ENCODE peak calls at places on chromosome 21, in nine cellular contexts. One of them, this sample, is unnamed.

GRCh38 chr21:16079830-16080229 is 350.0 kb downstream of the USP25 start:
- DNase-seq in psoas muscle: no peak
- DNase-seq in left ventricle myocardium inferior: no peak
- DNase-seq in left lung: no peak
- DNase-seq in astrocyte: peak; percentile 84
- DNase-seq in lung: no peak
- DNase-seq in IMR-90: peak; percentile 81
- DNase-seq in HepG2: peak; percentile 72
- DNase-seq in upper lobe of right lung: no peak
- DNase-seq in this sample: no peak

GRCh38 chr21:39648879-39649278 is 36.1 kb downstream of the B3GALT5 start:
- DNase-seq in left lung: no peak
- DNase-seq in lung: no peak
- DNase-seq in HepG2: no peak
- DNase-seq in left ventricle myocardium inferior: no peak
- DNase-seq in astrocyte: no peak
- DNase-seq in psoas muscle: no peak
- DNase-seq in upper lobe of right lung: peak; percentile 33
- DNase-seq in IMR-90: no peak
- DNase-seq in this sample: no peak

GRCh38 chr21:36718951-36719501 is 20.1 kb downstream of the SIM2 start:
- DNase-seq in HepG2: peak; percentile 53
- DNase-seq in psoas muscle: no peak
- DNase-seq in astrocyte: no peak
- DNase-seq in left ventricle myocardium inferior: no peak
- DNase-seq in lung: no peak
- DNase-seq in left lung: no peak
- DNase-seq in IMR-90: no peak
- DNase-seq in upper lobe of right lung: peak; percentile 53
- DNase-seq in this sample: no peak

GRCh38 chr21:28521932-28522826 is 470.5 kb downstream of the LTN1 start:
- DNase-seq in HepG2: no peak
- DNase-seq in upper lobe of right lung: no peak
- DNase-seq in left ventricle myocardium inferior: no peak
- DNase-seq in IMR-90: peak; percentile 79
- DNase-seq in astrocyte: no peak
- DNase-seq in left lung: no peak
- DNase-seq in lung: no peak
- DNase-seq in psoas muscle: no peak
- DNase-seq in this sample: no peak

GRCh38 chr21:16002872-16003466 is 273.2 kb downstream of the USP25 start:
- DNase-seq in upper lobe of right lung: no peak
- DNase-seq in HepG2: no peak
- DNase-seq in lung: no peak
- DNase-seq in psoas muscle: no peak
- DNase-seq in IMR-90: peak; percentile 51
- DNase-seq in left lung: no peak
- DNase-seq in astrocyte: no peak
- DNase-seq in left ventricle myocardium inferior: no peak
- DNase-seq in this sample: no peak

GRCh38 chr21:16455978-16456377 is 726.2 kb downstream of the USP25 start:
- DNase-seq in left ventricle myocardium inferior: no peak
- DNase-seq in psoas muscle: no peak
- DNase-seq in lung: no peak
- DNase-seq in astrocyte: peak; percentile 87
- DNase-seq in HepG2: no peak
- DNase-seq in IMR-90: no peak
- DNase-seq in upper lobe of right lung: no peak
- DNase-seq in left lung: no peak
- DNase-seq in this sample: no peak

GRCh38 chr21:17915976-17916375 is 96.8 kb upstream of the C21orf91 start:
- DNase-seq in IMR-90: no peak
- DNase-seq in psoas muscle: no peak
- DNase-seq in HepG2: no peak
- DNase-seq in lung: no peak
- DNase-seq in left ventricle myocardium inferior: no peak
- DNase-seq in left lung: no peak
- DNase-seq in astrocyte: no peak
- DNase-seq in upper lobe of right lung: no peak
- DNase-seq in this sample: no peak

GRCh38 chr21:42466700-42467612 is 29.1 kb downstream of the RSPH1 start:
- DNase-seq in psoas muscle: no peak
- DNase-seq in lung: no peak
- DNase-seq in IMR-90: peak; percentile 7
- DNase-seq in left lung: no peak
- DNase-seq in left ventricle myocardium inferior: no peak
- DNase-seq in upper lobe of right lung: no peak
- DNase-seq in astrocyte: peak; percentile 39
- DNase-seq in HepG2: peak; percentile 6
- DNase-seq in this sample: no peak

GRCh38 chr21:22885079-22885478 is 1886.9 kb downstream of the NCAM2 start:
- DNase-seq in left ventricle myocardium inferior: no peak
- DNase-seq in lung: no peak
- DNase-seq in left lung: no peak
- DNase-seq in HepG2: no peak
- DNase-seq in IMR-90: no peak
- DNase-seq in astrocyte: no peak
- DNase-seq in upper lobe of right lung: no peak
- DNase-seq in psoas muscle: no peak
- DNase-seq in this sample: no peak

GRCh38 chr21:28767523-28767922 is 225.2 kb downstream of the LTN1 start:
- DNase-seq in upper lobe of right lung: no peak
- DNase-seq in left lung: no peak
- DNase-seq in HepG2: no peak
- DNase-seq in psoas muscle: no peak
- DNase-seq in left ventricle myocardium inferior: no peak
- DNase-seq in astrocyte: no peak
- DNase-seq in lung: no peak
- DNase-seq in IMR-90: no peak
- DNase-seq in this sample: no peak

GRCh38 chr21:39313042-39313456 is 383 bp downstream of the BRWD1 start:
- DNase-seq in HepG2: no peak
- DNase-seq in upper lobe of right lung: no peak
- DNase-seq in astrocyte: no peak
- DNase-seq in left ventricle myocardium inferior: no peak
- DNase-seq in psoas muscle: peak; percentile 41
- DNase-seq in IMR-90: no peak
- DNase-seq in left lung: peak; percentile 87
- DNase-seq in lung: peak; percentile 34
- DNase-seq in this sample: no peak

GRCh38 chr21:15437873-15438272 is 291.9 kb upstream of the USP25 start:
- DNase-seq in astrocyte: peak; percentile 91
- DNase-seq in HepG2: no peak
- DNase-seq in IMR-90: no peak
- DNase-seq in lung: no peak
- DNase-seq in psoas muscle: no peak
- DNase-seq in upper lobe of right lung: no peak
- DNase-seq in left ventricle myocardium inferior: no peak
- DNase-seq in left lung: no peak
- DNase-seq in this sample: no peak

GRCh38 chr21:17003763-17004373 is 509.0 kb upstream of the CXADR start:
- DNase-seq in HepG2: no peak
- DNase-seq in upper lobe of right lung: no peak
- DNase-seq in IMR-90: peak; percentile 3
- DNase-seq in left ventricle myocardium inferior: no peak
- DNase-seq in left lung: no peak
- DNase-seq in astrocyte: peak; percentile 73
- DNase-seq in lung: no peak
- DNase-seq in psoas muscle: no peak
- DNase-seq in this sample: no peak

GRCh38 chr21:45408271-45408791 is 3.4 kb downstream of the COL18A1 start:
- DNase-seq in HepG2: no peak
- DNase-seq in IMR-90: no peak
- DNase-seq in left lung: peak; percentile 51
- DNase-seq in psoas muscle: peak; percentile 13
- DNase-seq in left ventricle myocardium inferior: peak; percentile 13
- DNase-seq in upper lobe of right lung: no peak
- DNase-seq in astrocyte: no peak
- DNase-seq in lung: no peak
- DNase-seq in this sample: no peak

GRCh38 chr21:45405819-45406762 is 1.1 kb downstream of the COL18A1 start:
- DNase-seq in left ventricle myocardium inferior: peak; percentile 30
- DNase-seq in IMR-90: peak; percentile 44
- DNase-seq in upper lobe of right lung: no peak
- DNase-seq in left lung: peak; percentile 77
- DNase-seq in psoas muscle: peak; percentile 38
- DNase-seq in HepG2: peak; percentile 45
- DNase-seq in lung: no peak
- DNase-seq in astrocyte: peak; percentile 55
- DNase-seq in this sample: no peak

GRCh38 chr21:45406801-45407628 is 2.0 kb downstream of the COL18A1 start:
- DNase-seq in left lung: peak; percentile 62
- DNase-seq in upper lobe of right lung: no peak
- DNase-seq in left ventricle myocardium inferior: peak; percentile 14
- DNase-seq in HepG2: peak; percentile 51
- DNase-seq in IMR-90: no peak
- DNase-seq in astrocyte: no peak
- DNase-seq in psoas muscle: peak; percentile 30
- DNase-seq in lung: no peak
- DNase-seq in this sample: no peak

GRCh38 chr21:45408811-45409261 is 3.9 kb downstream of the COL18A1 start:
- DNase-seq in lung: no peak
- DNase-seq in psoas muscle: peak; percentile 11
- DNase-seq in left lung: peak; percentile 63
- DNase-seq in HepG2: no peak
- DNase-seq in IMR-90: no peak
- DNase-seq in left ventricle myocardium inferior: peak; percentile 35
- DNase-seq in astrocyte: no peak
- DNase-seq in upper lobe of right lung: no peak
- DNase-seq in this sample: no peak

DNA sequence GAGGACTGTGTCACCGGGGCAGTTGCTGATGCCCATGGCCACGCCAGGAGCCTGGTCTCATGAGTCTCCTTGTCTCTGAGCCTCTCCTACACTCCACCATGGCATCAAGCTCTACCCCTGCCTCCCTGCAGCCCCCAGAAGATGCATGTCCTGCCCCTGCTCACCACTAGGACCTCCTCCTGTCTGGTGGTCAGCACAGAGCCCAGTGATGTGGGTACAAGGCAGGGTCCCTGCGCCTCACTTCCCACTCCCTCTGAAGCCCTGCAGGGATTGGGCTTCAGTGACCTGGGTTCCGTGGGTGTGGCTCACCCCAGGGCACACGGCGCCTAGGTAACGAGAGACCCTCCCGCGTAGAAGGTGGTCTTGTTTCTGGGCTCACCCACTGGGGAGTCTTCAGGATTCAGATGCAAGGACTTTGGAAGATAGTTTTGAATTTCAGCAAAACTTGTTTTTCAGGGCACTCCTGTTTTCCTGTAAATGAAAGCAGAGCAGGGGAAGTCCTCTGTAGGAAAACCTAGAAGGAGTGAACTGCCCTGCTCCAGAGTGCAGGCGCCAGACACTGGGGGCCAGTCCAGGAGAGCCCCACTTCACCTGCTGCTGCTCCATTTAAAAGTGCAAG is 2.8 kb downstream of the COL18A1 start:
- DNase-seq in left lung: peak; percentile 43
- DNase-seq in left ventricle myocardium inferior: peak; percentile 15
- DNase-seq in astrocyte: no peak
- DNase-seq in HepG2: no peak
- DNase-seq in IMR-90: no peak
- DNase-seq in lung: no peak
- DNase-seq in upper lobe of right lung: no peak
- DNase-seq in psoas muscle: peak; percentile 11
- DNase-seq in this sample: no peak
- H3K4me1 ChIP-seq in left lung: peaks cover 5% of the 10 kb centered on the region
- H3K4me1 ChIP-seq in left ventricle myocardium inferior: peaks cover 80% of the 10 kb centered on the region
- H3K4me1 ChIP-seq in astrocyte: peaks cover 42% of the 10 kb centered on the region
- H3K4me1 ChIP-seq in HepG2: peaks cover 74% of the 10 kb centered on the region
- H3K4me1 ChIP-seq in IMR-90: peaks cover 25% of the 10 kb centered on the region
- H3K4me1 ChIP-seq in lung: peaks cover 7% of the 10 kb centered on the region
- H3K4me1 ChIP-seq in upper lobe of right lung: peaks cover 18% of the 10 kb centered on the region
- H3K4me1 ChIP-seq in psoas muscle: peaks cover 18% of the 10 kb centered on the region
- H3K4me1 ChIP-seq in this sample: peaks cover 8% of the 10 kb centered on the region

GRCh38 chr21:37737996-37738395 is 178.3 kb downstream of the KCNJ6 start:
- DNase-seq in astrocyte: no peak
- DNase-seq in IMR-90: no peak
- DNase-seq in upper lobe of right lung: no peak
- DNase-seq in left ventricle myocardium inferior: no peak
- DNase-seq in lung: no peak
- DNase-seq in psoas muscle: no peak
- DNase-seq in left lung: no peak
- DNase-seq in HepG2: no peak
- DNase-seq in this sample: no peak
- TF ChIP-seq CTCF in astrocyte: no peak
- TF ChIP-seq CTCF in IMR-90: no peak
- TF ChIP-seq CTCF in upper lobe of right lung: no peak
- TF ChIP-seq CTCF in left ventricle myocardium inferior: no peak
- TF ChIP-seq CTCF in lung: no peak
- TF ChIP-seq CTCF in psoas muscle: no peak
- TF ChIP-seq CTCF in left lung: no peak
- TF ChIP-seq CTCF in HepG2: no peak
- TF ChIP-seq CTCF in this sample: no peak

GRCh38 chr21:34526236-34526617 is 14.2 kb upstream of the KCNE1 start:
- DNase-seq in lung: no peak
- DNase-seq in IMR-90: no peak
- DNase-seq in left lung: no peak
- DNase-seq in left ventricle myocardium inferior: no peak
- DNase-seq in HepG2: no peak
- DNase-seq in psoas muscle: no peak
- DNase-seq in upper lobe of right lung: no peak
- DNase-seq in astrocyte: no peak
- DNase-seq in this sample: no peak

GRCh38 chr21:34528131-34528561 is 16.1 kb upstream of the KCNE1 start:
- DNase-seq in lung: no peak
- DNase-seq in upper lobe of right lung: no peak
- DNase-seq in left ventricle myocardium inferior: no peak
- DNase-seq in IMR-90: peak; percentile 51
- DNase-seq in HepG2: no peak
- DNase-seq in left lung: no peak
- DNase-seq in astrocyte: peak; percentile 75
- DNase-seq in psoas muscle: no peak
- DNase-seq in this sample: no peak

GRCh38 chr21:34530264-34530663 is 18.3 kb upstream of the KCNE1 start:
- DNase-seq in astrocyte: peak; percentile 90
- DNase-seq in left ventricle myocardium inferior: no peak
- DNase-seq in lung: no peak
- DNase-seq in upper lobe of right lung: no peak
- DNase-seq in psoas muscle: no peak
- DNase-seq in left lung: no peak
- DNase-seq in HepG2: no peak
- DNase-seq in IMR-90: peak; percentile 86
- DNase-seq in this sample: no peak

GRCh38 chr21:34524671-34525601 is 12.9 kb upstream of the KCNE1 start:
- DNase-seq in upper lobe of right lung: no peak
- DNase-seq in left lung: no peak
- DNase-seq in left ventricle myocardium inferior: no peak
- DNase-seq in astrocyte: peak; percentile 81
- DNase-seq in psoas muscle: no peak
- DNase-seq in IMR-90: peak; percentile 84
- DNase-seq in HepG2: no peak
- DNase-seq in lung: no peak
- DNase-seq in this sample: no peak

GRCh38 chr21:34526618-34527290 is 14.7 kb upstream of the KCNE1 start:
- DNase-seq in psoas muscle: peak; percentile 67
- DNase-seq in left lung: no peak
- DNase-seq in upper lobe of right lung: no peak
- DNase-seq in HepG2: peak; percentile 96
- DNase-seq in left ventricle myocardium inferior: peak; percentile 72
- DNase-seq in lung: peak; percentile 78
- DNase-seq in astrocyte: peak; percentile 100
- DNase-seq in IMR-90: peak; percentile 100
- DNase-seq in this sample: no peak
- H3K4me3 ChIP-seq in psoas muscle: peak overlapping the region; percentile 55
- H3K4me3 ChIP-seq in left lung: peak overlapping the region; percentile 39
- H3K4me3 ChIP-seq in upper lobe of right lung: peak overlapping the region; percentile 56
- H3K4me3 ChIP-seq in HepG2: peak overlapping the region; percentile 65
- H3K4me3 ChIP-seq in left ventricle myocardium inferior: peak overlapping the region; percentile 62
- H3K4me3 ChIP-seq in lung: peak overlapping the region; percentile 22
- H3K4me3 ChIP-seq in astrocyte: peak overlapping the region; percentile 84
- H3K4me3 ChIP-seq in IMR-90: peak overlapping the region; percentile 57
- H3K4me3 ChIP-seq in this sample: no peak overlapping the region

GRCh38 chr21:27363719-27364479 is 397.0 kb upstream of the ADAMTS5 start:
- DNase-seq in astrocyte: no peak
- DNase-seq in HepG2: no peak
- DNase-seq in left lung: no peak
- DNase-seq in IMR-90: peak; percentile 12
- DNase-seq in upper lobe of right lung: no peak
- DNase-seq in lung: no peak
- DNase-seq in psoas muscle: no peak
- DNase-seq in left ventricle myocardium inferior: no peak
- DNase-seq in this sample: no peak
- H3K4me1 ChIP-seq in astrocyte: no peaks in the 10 kb centered on the region
- H3K4me1 ChIP-seq in HepG2: no peaks in the 10 kb centered on the region
- H3K4me1 ChIP-seq in left lung: no peaks in the 10 kb centered on the region
- H3K4me1 ChIP-seq in IMR-90: peaks cover 8% of the 10 kb centered on the region
- H3K4me1 ChIP-seq in upper lobe of right lung: no peaks in the 10 kb centered on the region
- H3K4me1 ChIP-seq in lung: no peaks in the 10 kb centered on the region
- H3K4me1 ChIP-seq in psoas muscle: no peaks in the 10 kb centered on the region
- H3K4me1 ChIP-seq in left ventricle myocardium inferior: peaks cover 2% of the 10 kb centered on the region
- H3K4me1 ChIP-seq in this sample: no peaks in the 10 kb centered on the region

This sample was measured in CD8-positive, alpha-beta T cell.